ENCODE peak calls at places on chromosome 4, in four cellular contexts. K is breast epithelium, M is cardiac muscle cell, S is Peyer's patch. V is an unnamed sample.
A peak's percentile ranks its signal among the peaks of the same experiment; 100 is the strongest.

GRCh38 chr4:78496021-78496643 is 55.4 kb upstream of the ANXA3 start:
- DNase-seq in M (no peak), S (no peak), K (no peak), V (no peak)

GRCh38 chr4:165208741-165209388 is 1.5 kb downstream of the KLHL2 start:
- DNase-seq in S (no peak), M (no peak), K (no peak), V (no peak)

GRCh38 chr4:37549003-37549402 is 137.2 kb downstream of the RELL1 start:
- DNase-seq in M (no peak), S (no peak), K (no peak), V (no peak)

GRCh38 chr4:39814403-39815185 is 116.7 kb downstream of the UBE2K start:
- DNase-seq in S (no peak), M (peak; percentile 13), K (no peak), V (no peak)

GRCh38 chr4:8215001-8215427 is 15.9 kb downstream of the SH3TC1 start:
- DNase-seq in S (no peak), M (peak; percentile 46), K (no peak), V (peak; percentile 26)

GRCh38 chr4:38625508-38625907 is 38.5 kb upstream of the KLF3 start:
- DNase-seq in S (no peak), M (no peak), K (no peak), V (no peak)

GRCh38 chr4:187283306-187283705 is 559.6 kb upstream of the FAT1 start:
- DNase-seq in M (no peak), S (no peak), K (no peak), V (no peak)

GRCh38 chr4:26330186-26330787 is 9.5 kb downstream of the RBPJ start:
- DNase-seq in M (peak; percentile 69), S (no peak), K (no peak), V (no peak)

GRCh38 chr4:37639551-37640293 is 46.5 kb downstream of the RELL1 start:
- DNase-seq in S (no peak), K (no peak), M (no peak), V (no peak)

GRCh38 chr4:56055027-56055976 is 106.6 kb downstream of the CEP135 start:
- DNase-seq in M (no peak), S (no peak), K (no peak), V (peak; percentile 17)

GRCh38 chr4:76197971-76198410 is 15.6 kb downstream of the SCARB2 start:
- DNase-seq in M (no peak), S (peak; percentile 48), K (no peak), V (peak; percentile 63)

GRCh38 chr4:6582889-6583504 is 8.0 kb downstream of the MAN2B2 start:
- DNase-seq in S (no peak), M (no peak), K (no peak), V (peak; percentile 15)

GRCh38 chr4:87650938-87651337 is 858 bp downstream of the DMP1 start:
- DNase-seq in S (no peak), M (no peak), K (no peak), V (no peak)

GRCh38 chr4:108397850-108398249 is 222.5 kb upstream of the RPL34 start:
- DNase-seq in S (no peak), K (no peak), M (no peak), V (no peak)

GRCh38 chr4:153466637-153467153 is 535 bp downstream of the TMEM131L start:
- DNase-seq in K (no peak), S (no peak), M (peak; percentile 57), V (peak; percentile 57)

GRCh38 chr4:173735055-173735454 is 205.0 kb upstream of the HAND2 start:
- DNase-seq in M (no peak), S (no peak), K (no peak), V (no peak)

GRCh38 chr4:183429489-183429888 is 14.9 kb upstream of the CDKN2AIP start:
- DNase-seq in S (no peak), K (no peak), M (no peak), V (no peak)

GRCh38 chr4:125116431-125116830 is 198.3 kb upstream of the FAT4 start:
- DNase-seq in S (no peak), M (no peak), K (no peak), V (no peak)

GRCh38 chr4:168411318-168412150 is 68.8 kb downstream of the DDX60L start:
- DNase-seq in S (no peak), M (no peak), K (no peak), V (no peak)

GRCh38 chr4:16114546-16114945 is 30.7 kb upstream of the PROM1 start:
- DNase-seq in K (no peak), M (no peak), S (no peak), V (no peak)

GRCh38 chr4:99828477-99828876 is 11.8 kb downstream of the DAPP1 start:
- DNase-seq in S (no peak), M (no peak), K (no peak), V (no peak)

GRCh38 chr4:106409901-106410889 is 41.6 kb upstream of the GIMD1 start:
- DNase-seq in M (no peak), S (no peak), K (no peak), V (no peak)

GRCh38 chr4:129526812-129527211 is 430.9 kb downstream of the C4orf33 start:
- DNase-seq in S (no peak), K (no peak), M (no peak), V (no peak)

GRCh38 chr4:123250843-123251242 is 145.8 kb upstream of the SPRY1 start:
- DNase-seq in K (no peak), M (no peak), S (no peak), V (no peak)

GRCh38 chr4:86892639-86892965 is 380 bp upstream of the C4orf36 start:
- DNase-seq in M (no peak), K (no peak), S (no peak), V (no peak)

GRCh38 chr4:185437809-185438208 is 12.0 kb upstream of the UFSP2 start:
- DNase-seq in K (no peak), M (no peak), S (no peak), V (no peak)

GRCh38 chr4:92232566-92232965 is 71.2 kb upstream of the GRID2 start:
- DNase-seq in M (no peak), S (no peak), K (no peak), V (no peak)

GRCh38 chr4:54660591-54660990 is 2.8 kb downstream of the KIT start:
- DNase-seq in S (no peak), K (no peak), M (no peak), V (no peak)

GRCh38 chr4:1572521-1572920 is 111.6 kb downstream of the FAM53A start:
- DNase-seq in S (no peak), K (no peak), M (no peak), V (peak; percentile 18)

GRCh38 chr4:97491856-97492255 is 651.4 kb downstream of the STPG2 start:
- DNase-seq in M (no peak), K (no peak), S (no peak), V (no peak)

GRCh38 chr4:180949825-180950224 is 1293.4 kb upstream of the TENM3 start:
- DNase-seq in S (no peak), M (no peak), K (no peak), V (no peak)

GRCh38 chr4:180950377-180950776 is 1292.8 kb upstream of the TENM3 start:
- DNase-seq in M (no peak), S (no peak), K (no peak), V (no peak)

GRCh38 chr4:180946188-180946587 is 1297.0 kb upstream of the TENM3 start:
- DNase-seq in K (no peak), M (no peak), S (no peak), V (no peak)

GRCh38 chr4:180951312-180951711 is 1291.9 kb upstream of the TENM3 start:
- DNase-seq in M (no peak), S (no peak), K (no peak), V (no peak)

DNA sequence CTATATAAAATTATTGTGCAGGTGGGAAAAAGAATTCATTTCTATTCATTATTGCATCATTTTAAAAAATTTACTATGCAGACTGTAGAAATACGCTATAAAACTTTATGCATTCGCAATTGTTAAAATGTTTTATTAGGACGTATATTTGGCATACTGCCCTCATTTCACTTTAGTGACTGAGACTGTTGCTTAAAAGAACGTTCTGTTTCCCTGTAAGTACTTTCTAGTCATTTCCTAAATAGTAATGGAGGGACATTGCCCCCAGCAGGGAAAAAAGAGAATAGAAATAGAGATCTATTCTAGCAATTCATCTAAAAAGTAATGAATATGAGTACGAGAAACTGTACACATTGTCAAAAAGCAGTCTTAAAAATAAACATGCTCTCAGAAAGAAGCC is 1295.8 kb upstream of the TENM3 start:
- DNase-seq in K (no peak), S (no peak), M (no peak), V (no peak)
- TF ChIP-seq CTCF in K (no peak), S (no peak), M (no peak), V (no peak)

GRCh38 chr4:140645614-140646412 is 77.1 kb upstream of the UCP1 start:
- DNase-seq in S (no peak), K (no peak), M (peak; percentile 13), V (no peak)

GRCh38 chr4:140644470-140645185 is 75.9 kb upstream of the UCP1 start:
- DNase-seq in M (no peak), S (no peak), K (no peak), V (no peak)

GRCh38 chr4:140652601-140653000 is 83.8 kb upstream of the UCP1 start:
- DNase-seq in K (no peak), M (no peak), S (no peak), V (no peak)

GRCh38 chr4:140645196-140645595 is 76.4 kb upstream of the UCP1 start:
- DNase-seq in K (no peak), M (no peak), S (no peak), V (no peak)

GRCh38 chr4:140648716-140649115 is 80.0 kb upstream of the UCP1 start:
- DNase-seq in S (no peak), M (no peak), K (no peak), V (no peak)
- H3K36me3 ChIP-seq in S (no peaks in the 10 kb centered on the region), M (no peaks in the 10 kb centered on the region), K (peaks cover 6% of the 10 kb centered on the region), V (no peaks in the 10 kb centered on the region)

GRCh38 chr4:139973015-139973414 is 181.0 kb downstream of the MAML3 start:
- DNase-seq in S (no peak), K (no peak), M (no peak), V (no peak)

GRCh38 chr4:139977838-139978604 is 176.0 kb downstream of the MAML3 start:
- DNase-seq in S (no peak), M (no peak), K (no peak), V (no peak)

GRCh38 chr4:139973611-139974010 is 180.4 kb downstream of the MAML3 start:
- DNase-seq in M (no peak), K (no peak), S (no peak), V (no peak)

GRCh38 chr4:139978692-139979091 is 175.3 kb downstream of the MAML3 start:
- DNase-seq in M (no peak), S (peak; percentile 42), K (no peak), V (no peak)

DNA sequence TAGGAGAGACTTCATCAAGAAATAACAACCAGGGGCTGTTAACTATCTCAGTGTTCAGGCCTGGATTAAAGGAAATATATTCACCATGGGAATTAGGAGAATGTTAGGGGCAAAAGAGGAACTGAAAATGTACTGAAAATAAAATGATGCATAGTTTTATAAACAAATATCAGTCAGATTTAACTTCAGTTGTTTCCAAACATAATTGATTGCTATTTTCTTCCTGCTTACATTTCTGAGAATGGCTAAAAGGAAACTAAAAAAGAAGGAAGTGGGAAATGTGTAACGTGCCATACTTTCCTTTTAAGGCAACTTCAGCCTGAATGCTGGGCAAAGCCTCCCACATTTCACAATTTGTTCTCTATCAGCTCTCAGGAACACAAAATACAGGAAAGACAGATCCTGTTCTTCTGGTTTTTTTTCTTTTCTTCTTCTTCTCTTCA is 178.1 kb downstream of the MAML3 start:
- DNase-seq in S (no peak), K (no peak), M (no peak), V (no peak)
- H3K4me3 ChIP-seq in S (no peak overlapping the region), K (no peak overlapping the region), M (no peak overlapping the region), V (no peak overlapping the region)

DNA sequence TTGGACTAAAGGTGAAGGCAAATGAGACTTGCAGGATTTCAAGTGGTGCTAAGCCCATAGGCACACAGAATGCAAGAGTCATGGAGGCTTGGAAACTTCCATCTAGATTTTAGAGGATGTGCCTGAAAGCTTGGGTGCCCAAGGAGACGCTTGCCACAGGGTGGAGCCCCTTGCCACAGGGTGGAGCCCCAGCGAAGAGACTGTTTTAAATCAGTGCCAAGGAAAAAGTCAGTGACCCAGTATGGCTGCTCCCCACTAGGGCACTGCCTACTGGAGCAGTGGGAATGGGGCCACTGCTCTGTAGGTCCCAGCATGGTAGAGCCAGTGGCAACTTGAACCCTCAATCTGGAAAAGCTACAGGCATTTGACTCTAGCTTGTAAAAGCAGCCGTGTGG is 794.2 kb upstream of the LCORL start:
- DNase-seq in S (no peak), K (no peak), M (no peak), V (no peak)
- TF ChIP-seq CTCF in S (no peak), K (no peak), M (no peak), V (no peak)